ENCODE peak calls at places on chromosomes 12 and 14, in six cellular contexts. C is left lung; P is Panc1; M is CD8-positive, alpha-beta T cell; Q is astrocyte of the cerebellum; H is mucosa of descending colon. K is an unnamed sample.

GRCh38 chr12:6452245-6452731 is 446 bp downstream of the TAPBPL start:
- DNase-seq in C (peak), Q (no peak), H (peak), M (no peak), P (no peak), K (no peak)

GRCh38 chr14:99936738-99937474 is 128.3 kb upstream of the EVL start:
- DNase-seq in C (no peak), H (no peak), Q (no peak), M (no peak), P (no peak), K (no peak)

GRCh38 chr12:114913871-114914801 is 230.2 kb upstream of the TBX3 start:
- DNase-seq in Q (peak), H (no peak), M (no peak), C (no peak), P (peak), K (no peak)

GRCh38 chr12:1670815-1671268 is 20.0 kb upstream of the ADIPOR2 start:
- DNase-seq in C (no peak), H (peak), M (no peak), Q (no peak), P (no peak), K (no peak)

GRCh38 chr14:21072781-21073339 is 2.8 kb downstream of the ARHGEF40 start:
- DNase-seq in C (no peak), P (no peak), H (peak), Q (no peak), M (no peak), K (no peak)

GRCh38 chr12:93707836-93708235 is 30.7 kb downstream of the CRADD start:
- DNase-seq in P (no peak), C (no peak), M (no peak), H (no peak), Q (no peak), K (no peak)

GRCh38 chr14:104592785-104593184 is 11.8 kb downstream of the TMEM179 start:
- DNase-seq in P (no peak), C (no peak), Q (no peak), M (no peak), H (peak), K (no peak)

GRCh38 chr14:89870335-89870734 is 84.2 kb downstream of the EFCAB11 start:
- DNase-seq in P (no peak), H (no peak), Q (no peak), C (no peak), M (no peak), K (no peak)

GRCh38 chr12:27453462-27453861 is 6.9 kb downstream of the SMCO2 start:
- DNase-seq in H (no peak), M (no peak), Q (no peak), P (no peak), C (no peak), K (no peak)

GRCh38 chr12:111171334-111171733 is 197.6 kb downstream of the PHETA1 start:
- DNase-seq in P (no peak), C (no peak), M (no peak), H (no peak), Q (no peak), K (no peak)

GRCh38 chr14:52189330-52189729 is 78.2 kb upstream of the PTGDR start:
- DNase-seq in C (no peak), M (no peak), H (no peak), P (no peak), Q (no peak), K (no peak)

GRCh38 chr12:6423267-6424007 is 21.3 kb upstream of the CD27 start:
- DNase-seq in P (peak), C (peak), Q (peak), M (peak), H (peak), K (peak)

GRCh38 chr12:33588725-33589405 is 149.2 kb upstream of the SYT10 start:
- DNase-seq in C (no peak), M (no peak), H (no peak), Q (no peak), P (no peak), K (no peak)

GRCh38 chr14:69581316-69581935 is 6.8 kb upstream of the CCDC177 start:
- DNase-seq in M (no peak), P (no peak), H (no peak), Q (no peak), C (no peak), K (no peak)

GRCh38 chr14:69582829-69583228 is 8.2 kb upstream of the CCDC177 start:
- DNase-seq in M (no peak), Q (no peak), C (no peak), P (no peak), H (no peak), K (no peak)

GRCh38 chr14:69579476-69579875 is 4.8 kb upstream of the CCDC177 start:
- DNase-seq in M (no peak), P (no peak), H (no peak), C (no peak), Q (no peak), K (no peak)

GRCh38 chr14:69582207-69582606 is 7.5 kb upstream of the CCDC177 start:
- DNase-seq in M (no peak), Q (no peak), H (no peak), P (no peak), C (no peak), K (no peak)

DNA sequence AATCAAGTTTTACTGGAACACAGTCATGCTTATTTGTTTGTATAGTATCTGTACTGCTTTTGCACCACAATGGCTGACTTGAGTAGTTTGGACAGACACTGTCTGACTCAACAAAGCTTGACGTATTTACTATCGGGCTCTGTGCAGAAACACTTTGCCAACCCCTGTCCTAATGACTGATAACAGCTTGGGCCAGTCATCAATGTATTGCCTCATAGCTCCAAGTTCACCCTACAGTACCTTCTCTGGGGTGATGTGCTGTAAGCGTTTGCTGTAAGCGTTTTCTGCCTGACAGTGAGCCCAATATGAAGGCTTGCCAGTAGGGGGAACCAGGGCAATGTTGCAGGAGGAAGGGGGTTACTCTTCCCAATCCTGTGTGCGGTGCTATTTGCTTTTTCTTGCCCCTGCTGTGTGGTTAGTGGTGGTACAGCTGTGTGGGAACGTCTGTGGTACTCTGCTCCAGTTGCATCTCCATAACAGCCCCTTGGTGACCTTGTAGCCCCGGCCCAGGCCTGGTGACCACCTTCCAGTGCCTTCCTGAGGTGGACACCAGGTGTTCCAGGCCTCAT is 5.4 kb upstream of the CCDC177 start:
- DNase-seq in M (no peak), C (no peak), Q (peak), P (peak), H (no peak), K (no peak)
- TF ChIP-seq CTCF in M (no peak), C (no peak), Q (peak), P (peak), H (no peak), K (peak)

GRCh38 chr12:77060136-77060882 is 5.1 kb downstream of the E2F7 start:
- DNase-seq in M (no peak), Q (no peak), P (no peak), H (no peak), C (no peak), K (no peak)
- H3K4me3 ChIP-seq in M (no peak), Q (no peak), P (no peak), H (no peak), C (no peak), K (no peak)

DNA sequence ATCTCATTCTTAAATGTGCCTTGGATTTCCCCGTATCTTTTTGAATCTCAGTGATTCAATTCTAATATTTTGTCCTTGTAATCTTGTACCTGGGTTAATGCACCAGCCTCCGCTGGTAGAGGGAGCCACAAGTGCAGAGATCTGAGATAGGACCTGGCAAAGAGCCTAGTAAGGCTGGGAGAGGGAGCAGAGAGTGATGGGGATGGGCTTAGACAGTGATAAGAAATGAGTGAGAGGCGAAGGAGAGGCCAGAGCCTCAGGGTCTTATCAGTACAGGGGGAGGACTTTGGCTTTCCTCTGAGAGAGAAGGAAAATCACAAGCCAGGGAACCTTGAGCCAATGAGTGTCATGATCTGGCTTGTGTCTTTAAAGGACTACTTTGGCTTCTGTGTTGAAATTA is 30.5 kb upstream of the LMNTD1 start:
- DNase-seq in P (no peak), H (no peak), Q (no peak), C (no peak), M (no peak), K (no peak)
- TF ChIP-seq CTCF in P (no peak), H (no peak), Q (peak), C (no peak), M (no peak), K (peak)

GRCh38 chr14:22556021-22556989 is 32.7 kb downstream of the DAD1 start:
- DNase-seq in P (no peak), C (peak), M (peak), H (peak), Q (peak), K (no peak)

GRCh38 chr14:22558221-22558913 is 30.7 kb downstream of the DAD1 start:
- DNase-seq in M (no peak), P (no peak), Q (no peak), H (peak), C (no peak), K (no peak)

GRCh38 chr14:22555573-22556011 is 33.4 kb downstream of the DAD1 start:
- DNase-seq in P (no peak), M (no peak), Q (no peak), C (no peak), H (no peak), K (no peak)

GRCh38 chr14:22557846-22558220 is 31.2 kb downstream of the DAD1 start:
- DNase-seq in Q (no peak), P (no peak), M (no peak), H (no peak), C (no peak), K (no peak)

GRCh38 chr14:22556990-22557623 is 31.9 kb downstream of the DAD1 start:
- DNase-seq in Q (peak), H (peak), C (peak), P (peak), M (peak), K (peak)
- H3K4me3 ChIP-seq in Q (peak), H (no peak), C (peak), P (peak), M (peak), K (peak)

K was measured in dorsolateral prefrontal cortex.